ENCODE peak calls at places on chromosomes 4 and X, in four cellular contexts. V, S, Q and K are unnamed samples. For H3K36me3, the result is how much of the 10 kb centered on the place peaks cover.

GRCh38 chr4:92521941-92522340 is 218.2 kb downstream of the GRID2 start:
- DNase-seq in V (no peak), S (no peak), Q (no peak), K (no peak)

GRCh38 chr4:175954685-175955084 is 111.0 kb upstream of the WDR17 start:
- DNase-seq in V (no peak), S (no peak), Q (no peak), K (no peak)

GRCh38 chr4:184473515-184474260 is 662 bp downstream of the IRF2 start:
- DNase-seq in V (peak), S (no peak), Q (peak), K (no peak)

GRCh38 chrX:130726661-130727060 is 176.3 kb downstream of the ENOX2 start:
- DNase-seq in V (no peak), S (no peak), Q (no peak), K (no peak)

GRCh38 chr4:142350886-142351285 is 495.2 kb downstream of the INPP4B start:
- DNase-seq in V (no peak), S (no peak), Q (no peak), K (no peak)

GRCh38 chrX:131068945-131069719 is 11.0 kb downstream of the ARHGAP36 start:
- DNase-seq in V (peak), S (peak), Q (peak), K (no peak)

GRCh38 chrX:121254336-121254735 is 206.9 kb downstream of the GLUD2 start:
- DNase-seq in V (no peak), S (no peak), Q (peak), K (no peak)

GRCh38 chr4:91198951-91199350 is 1071.8 kb downstream of the CCSER1 start:
- DNase-seq in V (no peak), S (no peak), Q (no peak), K (no peak)

GRCh38 chr4:80173387-80173786 is 23.9 kb upstream of the PRDM8 start:
- DNase-seq in V (no peak), S (no peak), Q (no peak), K (no peak)

GRCh38 chr4:73187325-73187724 is 71.3 kb downstream of the ANKRD17 start:
- DNase-seq in V (no peak), S (no peak), Q (peak), K (no peak)

GRCh38 chr4:184536881-184537248 is 62.5 kb upstream of the IRF2 start:
- DNase-seq in V (no peak), S (no peak), Q (no peak), K (no peak)

GRCh38 chr4:25030283-25031076 is at the start of gene LGI2:
- DNase-seq in V (peak), S (no peak), Q (peak), K (no peak)

GRCh38 chr4:54268151-54268550 is 39.1 kb downstream of the PDGFRA start:
- DNase-seq in V (no peak), S (no peak), Q (no peak), K (no peak)

GRCh38 chrX:12400218-12400617 is 261.9 kb downstream of the FRMPD4 start:
- DNase-seq in V (no peak), S (no peak), Q (no peak), K (no peak)

GRCh38 chrX:136268051-136269048 is 17.1 kb upstream of the MAP7D3 start:
- DNase-seq in V (peak), S (peak), Q (peak), K (no peak)

GRCh38 chr4:125313497-125313896 is 1.3 kb upstream of the FAT4 start:
- DNase-seq in V (peak), S (peak), Q (peak), K (no peak)

GRCh38 chr4:71210831-71211230 is 128.0 kb upstream of the SLC4A4 start:
- DNase-seq in V (no peak), S (no peak), Q (no peak), K (no peak)

GRCh38 chrX:70052895-70053615 is 3.3 kb upstream of the AWAT2 start:
- DNase-seq in V (no peak), S (no peak), Q (no peak), K (no peak)

GRCh38 chrX:102154900-102155805 is 624 bp downstream of the BEX5 start:
- DNase-seq in V (peak), S (no peak), Q (peak), K (no peak)

GRCh38 chr4:108166038-108166437 is 2.7 kb downstream of the LEF1 start:
- DNase-seq in V (no peak), S (no peak), Q (peak), K (no peak)

GRCh38 chrX:143571521-143571920 is 54.2 kb upstream of the SPANXN3 start:
- DNase-seq in V (no peak), S (no peak), Q (no peak), K (no peak)

GRCh38 chrX:53481093-53481492 is 46.9 kb upstream of the HSD17B10 start:
- DNase-seq in V (no peak), S (no peak), Q (peak), K (no peak)

GRCh38 chr4:55181606-55182005 is 56.2 kb upstream of the KDR start:
- DNase-seq in V (no peak), S (no peak), Q (no peak), K (no peak)

GRCh38 chr4:3787489-3788365 is 21.5 kb downstream of the ADRA2C start:
- DNase-seq in V (no peak), S (no peak), Q (no peak), K (no peak)

DNA sequence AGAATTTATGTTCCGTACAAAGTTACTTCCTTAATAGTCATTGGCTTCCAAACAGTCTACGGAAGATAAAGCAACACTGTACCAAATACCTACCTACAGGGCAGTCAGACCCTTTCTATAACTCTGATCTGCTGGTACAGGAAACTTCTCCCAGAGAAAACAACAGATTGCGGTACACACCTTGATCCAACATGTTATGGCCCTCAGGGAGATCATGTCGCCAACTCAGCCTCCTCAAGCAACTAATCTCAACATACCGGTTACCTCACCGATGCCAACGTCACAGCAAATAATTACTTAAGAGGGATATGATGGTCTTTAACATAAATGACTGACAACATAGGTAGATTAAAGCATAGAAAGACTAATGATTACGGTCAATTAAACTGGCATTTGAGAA is 70.4 kb downstream of the RFC1 start:
- DNase-seq in V (no peak), S (no peak), Q (no peak), K (no peak)
- H3K36me3 ChIP-seq in V (under half), S (under half), Q (half or more), K (under half)

GRCh38 chrX:16882188-16882587 is 12.0 kb upstream of the RBBP7 start:
- DNase-seq in V (peak), S (no peak), Q (no peak), K (no peak)
- H3K27ac ChIP-seq in V (peak), S (peak), Q (no peak), K (no peak)

GRCh38 chr4:119510750-119511149 is 117.9 kb downstream of the PDE5A start:
- DNase-seq in V (no peak), S (no peak), Q (no peak), K (no peak)

GRCh38 chr4:119508281-119508680 is 120.3 kb downstream of the PDE5A start:
- DNase-seq in V (no peak), S (no peak), Q (no peak), K (no peak)

GRCh38 chr4:119517361-119518229 is 111.0 kb downstream of the PDE5A start:
- DNase-seq in V (peak), S (no peak), Q (no peak), K (no peak)

GRCh38 chr4:119506761-119507160 is 121.8 kb downstream of the PDE5A start:
- DNase-seq in V (no peak), S (no peak), Q (no peak), K (no peak)

GRCh38 chr4:119512398-119512797 is 116.2 kb downstream of the PDE5A start:
- DNase-seq in V (no peak), S (no peak), Q (no peak), K (no peak)
- TF ChIP-seq REST in V (no peak), S (no peak), Q (no peak), K (no peak)

GRCh38 chr4:102616661-102617060 is 115.5 kb downstream of the NFKB1 start:
- DNase-seq in V (peak), S (no peak), Q (peak), K (no peak)
- H3K36me3 ChIP-seq in V (half or more), S (under half), Q (under half), K (under half)

GRCh38 chr4:113947484-113947883 is 32.0 kb downstream of the ARSJ start:
- DNase-seq in V (no peak), S (no peak), Q (no peak), K (no peak)

GRCh38 chr4:113941836-113942235 is 37.6 kb downstream of the ARSJ start:
- DNase-seq in V (no peak), S (no peak), Q (no peak), K (no peak)

GRCh38 chr4:113945906-113946305 is 33.5 kb downstream of the ARSJ start:
- DNase-seq in V (no peak), S (no peak), Q (peak), K (no peak)

GRCh38 chr4:113943085-113943484 is 36.4 kb downstream of the ARSJ start:
- DNase-seq in V (no peak), S (no peak), Q (no peak), K (no peak)

GRCh38 chr4:113943863-113944262 is 35.6 kb downstream of the ARSJ start:
- DNase-seq in V (no peak), S (no peak), Q (no peak), K (no peak)
- H3K27ac ChIP-seq in V (no peak), S (no peak), Q (no peak), K (no peak)

DNA sequence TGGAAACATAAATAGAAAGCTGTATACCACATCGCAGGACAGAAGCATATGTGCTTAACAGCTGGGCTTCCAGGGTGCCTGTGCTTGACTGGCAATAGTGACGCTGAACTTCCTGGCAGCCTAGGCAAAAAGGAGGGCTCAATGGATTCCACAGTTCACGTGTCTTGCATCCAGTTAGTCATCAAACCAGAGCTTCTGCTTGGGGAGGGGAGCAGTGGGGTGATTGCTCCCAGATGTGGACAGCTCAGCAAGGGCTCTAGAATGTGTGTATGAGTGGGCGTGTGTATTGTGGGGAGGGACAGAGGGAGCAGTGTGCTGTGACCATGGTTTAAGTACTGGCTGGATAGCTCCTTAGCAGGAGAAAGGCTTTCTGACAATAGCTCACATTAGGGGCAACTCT is 2.3 kb downstream of the PRRG3 start:
- DNase-seq in V (no peak), S (no peak), Q (no peak), K (no peak)
- TF ChIP-seq REST in V (no peak), S (no peak), Q (no peak), K (no peak)

GRCh38 chr4:508675-509373 is 9.8 kb downstream of the PIGG start:
- DNase-seq in V (no peak), S (no peak), Q (no peak), K (no peak)
- H3K36me3 ChIP-seq in V (half or more), S (under half), Q (under half), K (under half)

DNA sequence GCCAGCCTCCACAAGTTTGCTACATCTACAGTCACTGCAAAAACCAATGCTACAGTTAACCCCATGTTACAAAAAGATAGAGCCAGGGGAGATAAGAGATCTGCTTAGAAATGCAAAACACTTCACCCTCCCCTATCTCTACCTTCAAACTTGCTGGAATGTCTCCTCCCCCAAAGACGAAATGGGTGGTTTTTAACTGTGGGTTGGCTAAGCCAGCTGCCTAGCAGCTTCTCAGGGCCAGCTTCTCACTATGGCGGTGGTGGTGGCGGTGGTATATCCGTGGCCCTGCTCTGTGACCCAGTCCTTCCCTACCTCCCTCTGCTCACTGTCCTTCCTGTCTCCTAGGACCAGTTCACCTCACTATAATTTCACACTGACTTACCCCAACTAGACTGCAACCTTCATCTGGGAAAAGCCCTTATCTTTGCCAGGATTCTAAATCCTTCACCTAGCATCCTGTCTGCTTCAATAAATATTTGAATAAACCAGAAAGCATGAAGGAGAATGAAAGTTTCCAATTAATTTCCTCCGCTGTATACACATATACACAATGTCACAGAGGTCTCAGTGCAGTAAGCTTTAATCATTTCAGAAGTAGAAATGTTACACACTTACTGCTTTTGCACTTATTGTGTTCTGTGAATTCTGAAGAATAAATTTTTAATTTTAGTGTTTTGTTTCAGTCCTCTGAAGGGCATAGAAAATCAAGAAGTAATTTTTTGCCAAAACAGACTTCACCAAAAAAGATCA is 46.3 kb downstream of the SH3KBP1 start:
- DNase-seq in V (no peak), S (no peak), Q (peak), K (no peak)
- H3K27ac ChIP-seq in V (no peak), S (no peak), Q (no peak), K (no peak)

GRCh38 chrX:152941328-152942111 is 43.7 kb downstream of the ZNF185 start:
- DNase-seq in V (peak), S (peak), Q (peak), K (peak)
- TF ChIP-seq REST in V (peak), S (no peak), Q (no peak), K (peak)

GRCh38 chrX:11117751-11118150 is 6.6 kb downstream of the HCCS start:
- DNase-seq in V (no peak), S (no peak), Q (no peak), K (no peak)
- H3K36me3 ChIP-seq in V (half or more), S (under half), Q (under half), K (under half)